ENCODE peak calls at places on chromosomes 11 and 22, in four cellular contexts. N is GM12878, C is K562, U is HepG2. Z is an unnamed sample.

GRCh38 chr22:43206515-43207161 is 19.7 kb upstream of the TTLL12 start:
- DNase-seq in C (no peak), U (no peak), N (no peak), Z (no peak)

GRCh38 chr11:130166457-130166784 is 6.8 kb downstream of the ST14 start:
- DNase-seq in N (no peak), C (no peak), U (peak), Z (peak)

GRCh38 chr11:44765026-44765595 is 38.3 kb downstream of the TSPAN18 start:
- DNase-seq in C (no peak), N (no peak), U (no peak), Z (no peak)

GRCh38 chr11:73372371-73372993 is 3.7 kb upstream of the RELT start:
- DNase-seq in N (no peak), U (peak), C (no peak), Z (peak)

GRCh38 chr11:123245567-123245966 is 50.5 kb upstream of the CLMP start:
- DNase-seq in N (no peak), C (no peak), U (no peak), Z (no peak)

GRCh38 chr11:46917109-46918086 is 952 bp downstream of the LRP4 start:
- DNase-seq in C (no peak), U (peak), N (no peak), Z (no peak)

GRCh38 chr11:115699733-115700132 is 195.5 kb upstream of the CADM1 start:
- DNase-seq in U (no peak), N (no peak), C (no peak), Z (no peak)

GRCh38 chr11:26583550-26583949 is 11.5 kb upstream of the MUC15 start:
- DNase-seq in C (no peak), U (no peak), N (no peak), Z (no peak)

GRCh38 chr11:20584093-20584774 is 15.2 kb upstream of the SLC6A5 start:
- DNase-seq in U (peak), N (no peak), C (no peak), Z (no peak)

GRCh38 chr11:74683279-74683871 is 47.9 kb downstream of the CHRDL2 start:
- DNase-seq in C (no peak), N (no peak), U (no peak), Z (peak)

GRCh38 chr11:88575876-88576275 is 238.3 kb upstream of the CTSC start:
- DNase-seq in N (no peak), U (no peak), C (no peak), Z (peak)

GRCh38 chr11:93490996-93491618 is 52.1 kb downstream of the SMCO4 start:
- DNase-seq in C (peak), N (no peak), U (no peak), Z (no peak)

GRCh38 chr11:63847363-63847762 is 8.5 kb downstream of the MARK2 start:
- DNase-seq in N (no peak), C (no peak), U (no peak), Z (no peak)

GRCh38 chr11:72860592-72860991 is 46.4 kb downstream of the ATG16L2 start:
- DNase-seq in U (no peak), C (no peak), N (no peak), Z (no peak)

GRCh38 chr22:43533656-43534428 is 122.0 kb downstream of the MPPED1 start:
- DNase-seq in C (no peak), N (no peak), U (no peak), Z (no peak)

GRCh38 chr11:81420668-81421550 is 1312.8 kb downstream of the FAM181B start:
- DNase-seq in C (no peak), N (no peak), U (no peak), Z (no peak)

GRCh38 chr22:42271906-42272305 is 1.5 kb upstream of the TCF20 start:
- DNase-seq in U (no peak), C (no peak), N (no peak), Z (no peak)

GRCh38 chr11:76610871-76611475 is 59.6 kb downstream of the LRRC32 start:
- DNase-seq in U (no peak), C (no peak), N (no peak), Z (no peak)

GRCh38 chr11:20536784-20537183 is 62.6 kb upstream of the SLC6A5 start:
- DNase-seq in C (no peak), N (no peak), U (no peak), Z (no peak)

GRCh38 chr22:33922268-33922667 is 2.0 kb upstream of the LARGE1 start:
- DNase-seq in U (peak), N (no peak), C (no peak), Z (no peak)

GRCh38 chr22:41766476-41766875 is 34.0 kb upstream of the CCDC134 start:
- DNase-seq in C (no peak), U (no peak), N (no peak), Z (no peak)

GRCh38 chr11:116515666-116516184 is 257.1 kb downstream of the BUD13 start:
- DNase-seq in C (no peak), U (no peak), N (no peak), Z (no peak)

DNA sequence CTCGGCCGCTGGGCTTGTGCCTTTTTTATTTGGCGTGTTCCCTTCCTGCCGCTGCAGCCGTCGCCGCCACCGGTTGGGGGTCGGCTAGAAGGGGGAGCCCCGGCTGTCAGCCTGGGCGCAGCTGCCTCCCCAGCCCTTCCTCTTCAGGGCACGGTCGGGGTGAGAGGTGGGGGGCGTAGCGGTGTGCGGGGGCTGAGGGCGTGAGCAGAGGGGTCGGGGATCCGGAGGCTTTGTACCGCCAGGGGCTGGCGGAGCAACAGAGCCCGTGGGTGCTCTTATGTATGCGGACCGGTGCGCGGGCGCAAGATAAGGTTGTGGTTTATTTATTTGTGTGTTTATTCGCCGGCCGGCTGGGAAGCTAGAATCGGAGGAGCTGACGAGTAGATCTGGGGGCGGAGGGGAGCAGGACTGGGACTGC is 482 bp downstream of the ZBTB16 start:
- DNase-seq in N (no peak), U (no peak), C (peak), Z (no peak)
- H3K9ac ChIP-seq in N (no peak), U (no peak), C (no peak), Z (peak)

DNA sequence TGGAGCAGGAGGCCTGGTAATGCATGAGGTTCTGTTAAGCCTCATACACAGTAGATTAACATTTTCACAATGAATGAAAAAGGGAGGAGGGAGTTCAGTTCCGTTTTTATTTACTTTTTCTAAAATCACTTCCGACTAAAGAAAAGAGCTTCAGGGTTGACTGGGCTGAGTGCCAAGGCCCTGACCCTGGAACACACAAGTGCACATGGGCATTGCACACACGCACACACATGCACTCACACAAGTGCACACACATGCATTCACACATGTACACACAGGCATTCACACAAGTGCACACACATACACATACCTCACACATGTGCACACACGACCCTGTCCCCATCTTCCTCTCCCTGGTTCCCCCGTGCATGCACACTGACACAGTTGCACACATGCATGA is 303.3 kb downstream of the BRD1 start:
- DNase-seq in U (no peak), N (no peak), C (no peak), Z (no peak)
- TF ChIP-seq MYC in U (no peak), N (no peak), C (no peak), Z (no peak)

GRCh38 chr11:824942-825341 is 2.8 kb upstream of the CRACR2B start:
- DNase-seq in C (no peak), U (no peak), N (no peak), Z (no peak)
- H3K27ac ChIP-seq in C (no peak), U (no peak), N (no peak), Z (no peak)

GRCh38 chr11:1515082-1516060 is 28.8 kb upstream of the MOB2 start:
- DNase-seq in C (peak), U (peak), N (no peak), Z (peak)
- H3K9ac ChIP-seq in C (peak), U (no peak), N (no peak), Z (no peak)

GRCh38 chr11:107116358-107116757 is 98.1 kb upstream of the GUCY1A2 start:
- DNase-seq in C (no peak), U (no peak), N (no peak), Z (no peak)
- TF ChIP-seq MYC in C (no peak), U (no peak), N (no peak), Z (no peak)

Z was measured in endothelial cell of umbilical vein.